ENCODE peak calls at places on chromosomes 16 and 17, in seven cellular contexts. One of them, this sample, is unnamed.

GRCh38 chr16:87854907-87855683 is 14.2 kb downstream of the SLC7A5 start:
- DNase-seq in ureter: no peak
- DNase-seq in bronchial epithelial cell: no peak
- DNase-seq in NCI-H1105 treated with DMSO at 0.1 percent for 48 hours: no peak
- DNase-seq in skeletal muscle cell: no peak
- DNase-seq in H7: no peak
- DNase-seq in stimulated activated CD8-positive, alpha-beta memory T cell treated with anti-CD3 and anti-CD28 coated beads, Interleukin-15, amount 100 ng/mL, for 24 hours: no peak
- DNase-seq in this sample: no peak

GRCh38 chr17:5516060-5516792 is 29.9 kb downstream of the MIS12 start:
- DNase-seq in ureter: no peak
- DNase-seq in bronchial epithelial cell: peak
- DNase-seq in NCI-H1105 treated with DMSO at 0.1 percent for 48 hours: no peak
- DNase-seq in skeletal muscle cell: peak
- DNase-seq in H7: no peak
- DNase-seq in stimulated activated CD8-positive, alpha-beta memory T cell treated with anti-CD3 and anti-CD28 coated beads, Interleukin-15, amount 100 ng/mL, for 24 hours: no peak
- DNase-seq in this sample: no peak

GRCh38 chr17:5785867-5786509 is 201.7 kb upstream of the NLRP1 start:
- DNase-seq in ureter: no peak
- DNase-seq in bronchial epithelial cell: peak
- DNase-seq in NCI-H1105 treated with DMSO at 0.1 percent for 48 hours: no peak
- DNase-seq in skeletal muscle cell: peak
- DNase-seq in H7: no peak
- DNase-seq in stimulated activated CD8-positive, alpha-beta memory T cell treated with anti-CD3 and anti-CD28 coated beads, Interleukin-15, amount 100 ng/mL, for 24 hours: no peak
- DNase-seq in this sample: no peak

GRCh38 chr17:37725601-37726146 is 19.2 kb downstream of the HNF1B start:
- DNase-seq in ureter: no peak
- DNase-seq in bronchial epithelial cell: no peak
- DNase-seq in NCI-H1105 treated with DMSO at 0.1 percent for 48 hours: no peak
- DNase-seq in skeletal muscle cell: no peak
- DNase-seq in H7: peak
- DNase-seq in stimulated activated CD8-positive, alpha-beta memory T cell treated with anti-CD3 and anti-CD28 coated beads, Interleukin-15, amount 100 ng/mL, for 24 hours: no peak
- DNase-seq in this sample: no peak

GRCh38 chr17:82243648-82244412 is 15.0 kb downstream of the SLC16A3 start:
- DNase-seq in ureter: no peak
- DNase-seq in bronchial epithelial cell: peak
- DNase-seq in NCI-H1105 treated with DMSO at 0.1 percent for 48 hours: no peak
- DNase-seq in skeletal muscle cell: no peak
- DNase-seq in H7: no peak
- DNase-seq in stimulated activated CD8-positive, alpha-beta memory T cell treated with anti-CD3 and anti-CD28 coated beads, Interleukin-15, amount 100 ng/mL, for 24 hours: no peak
- DNase-seq in this sample: no peak

GRCh38 chr17:67058036-67058435 is 13.7 kb downstream of the CACNG1 start:
- DNase-seq in ureter: peak
- DNase-seq in bronchial epithelial cell: no peak
- DNase-seq in NCI-H1105 treated with DMSO at 0.1 percent for 48 hours: no peak
- DNase-seq in skeletal muscle cell: no peak
- DNase-seq in H7: no peak
- DNase-seq in stimulated activated CD8-positive, alpha-beta memory T cell treated with anti-CD3 and anti-CD28 coated beads, Interleukin-15, amount 100 ng/mL, for 24 hours: no peak
- DNase-seq in this sample: no peak

GRCh38 chr16:81755915-81756644 is 23.0 kb upstream of the PLCG2 start:
- DNase-seq in ureter: no peak
- DNase-seq in bronchial epithelial cell: no peak
- DNase-seq in NCI-H1105 treated with DMSO at 0.1 percent for 48 hours: no peak
- DNase-seq in skeletal muscle cell: no peak
- DNase-seq in H7: no peak
- DNase-seq in stimulated activated CD8-positive, alpha-beta memory T cell treated with anti-CD3 and anti-CD28 coated beads, Interleukin-15, amount 100 ng/mL, for 24 hours: no peak
- DNase-seq in this sample: no peak

GRCh38 chr16:7992616-7993015 is 597.7 kb downstream of the TMEM114 start:
- DNase-seq in ureter: no peak
- DNase-seq in bronchial epithelial cell: no peak
- DNase-seq in NCI-H1105 treated with DMSO at 0.1 percent for 48 hours: no peak
- DNase-seq in skeletal muscle cell: no peak
- DNase-seq in H7: no peak
- DNase-seq in stimulated activated CD8-positive, alpha-beta memory T cell treated with anti-CD3 and anti-CD28 coated beads, Interleukin-15, amount 100 ng/mL, for 24 hours: no peak
- DNase-seq in this sample: no peak

GRCh38 chr17:17493249-17493985 is 2.8 kb downstream of the RASD1 start:
- DNase-seq in ureter: no peak
- DNase-seq in bronchial epithelial cell: no peak
- DNase-seq in NCI-H1105 treated with DMSO at 0.1 percent for 48 hours: peak
- DNase-seq in skeletal muscle cell: no peak
- DNase-seq in H7: peak
- DNase-seq in stimulated activated CD8-positive, alpha-beta memory T cell treated with anti-CD3 and anti-CD28 coated beads, Interleukin-15, amount 100 ng/mL, for 24 hours: no peak
- DNase-seq in this sample: no peak

GRCh38 chr17:17782425-17783120 is 54.2 kb downstream of the SREBF1 start:
- DNase-seq in ureter: no peak
- DNase-seq in bronchial epithelial cell: no peak
- DNase-seq in NCI-H1105 treated with DMSO at 0.1 percent for 48 hours: peak
- DNase-seq in skeletal muscle cell: no peak
- DNase-seq in H7: peak
- DNase-seq in stimulated activated CD8-positive, alpha-beta memory T cell treated with anti-CD3 and anti-CD28 coated beads, Interleukin-15, amount 100 ng/mL, for 24 hours: no peak
- DNase-seq in this sample: no peak

GRCh38 chr16:3597676-3598075 is 13.7 kb downstream of the SLX4 start:
- DNase-seq in ureter: no peak
- DNase-seq in bronchial epithelial cell: no peak
- DNase-seq in NCI-H1105 treated with DMSO at 0.1 percent for 48 hours: no peak
- DNase-seq in skeletal muscle cell: no peak
- DNase-seq in H7: no peak
- DNase-seq in stimulated activated CD8-positive, alpha-beta memory T cell treated with anti-CD3 and anti-CD28 coated beads, Interleukin-15, amount 100 ng/mL, for 24 hours: no peak
- DNase-seq in this sample: no peak

GRCh38 chr17:68351395-68351794 is 60.1 kb downstream of the ARSG start:
- DNase-seq in ureter: no peak
- DNase-seq in bronchial epithelial cell: no peak
- DNase-seq in NCI-H1105 treated with DMSO at 0.1 percent for 48 hours: no peak
- DNase-seq in skeletal muscle cell: no peak
- DNase-seq in H7: no peak
- DNase-seq in stimulated activated CD8-positive, alpha-beta memory T cell treated with anti-CD3 and anti-CD28 coated beads, Interleukin-15, amount 100 ng/mL, for 24 hours: no peak
- DNase-seq in this sample: no peak

GRCh38 chr17:73335591-73336503 is 24.0 kb upstream of the CDC42EP4 start:
- DNase-seq in ureter: no peak
- DNase-seq in bronchial epithelial cell: peak
- DNase-seq in NCI-H1105 treated with DMSO at 0.1 percent for 48 hours: no peak
- DNase-seq in skeletal muscle cell: no peak
- DNase-seq in H7: peak
- DNase-seq in stimulated activated CD8-positive, alpha-beta memory T cell treated with anti-CD3 and anti-CD28 coated beads, Interleukin-15, amount 100 ng/mL, for 24 hours: no peak
- DNase-seq in this sample: no peak

GRCh38 chr17:2108170-2108569 is 53.3 kb downstream of the HIC1 start:
- DNase-seq in ureter: no peak
- DNase-seq in bronchial epithelial cell: no peak
- DNase-seq in NCI-H1105 treated with DMSO at 0.1 percent for 48 hours: no peak
- DNase-seq in skeletal muscle cell: no peak
- DNase-seq in H7: no peak
- DNase-seq in stimulated activated CD8-positive, alpha-beta memory T cell treated with anti-CD3 and anti-CD28 coated beads, Interleukin-15, amount 100 ng/mL, for 24 hours: no peak
- DNase-seq in this sample: no peak

GRCh38 chr17:3002538-3003301 is 60.7 kb downstream of the OR1D5 start:
- DNase-seq in ureter: no peak
- DNase-seq in bronchial epithelial cell: no peak
- DNase-seq in NCI-H1105 treated with DMSO at 0.1 percent for 48 hours: no peak
- DNase-seq in skeletal muscle cell: no peak
- DNase-seq in H7: no peak
- DNase-seq in stimulated activated CD8-positive, alpha-beta memory T cell treated with anti-CD3 and anti-CD28 coated beads, Interleukin-15, amount 100 ng/mL, for 24 hours: no peak
- DNase-seq in this sample: no peak

GRCh38 chr16:11528053-11528452 is 58.7 kb downstream of the LITAF start:
- DNase-seq in ureter: no peak
- DNase-seq in bronchial epithelial cell: no peak
- DNase-seq in NCI-H1105 treated with DMSO at 0.1 percent for 48 hours: no peak
- DNase-seq in skeletal muscle cell: no peak
- DNase-seq in H7: no peak
- DNase-seq in stimulated activated CD8-positive, alpha-beta memory T cell treated with anti-CD3 and anti-CD28 coated beads, Interleukin-15, amount 100 ng/mL, for 24 hours: no peak
- DNase-seq in this sample: no peak

GRCh38 chr17:50768348-50768761 is 1.0 kb upstream of the ANKRD40CL start:
- DNase-seq in ureter: peak
- DNase-seq in bronchial epithelial cell: no peak
- DNase-seq in NCI-H1105 treated with DMSO at 0.1 percent for 48 hours: no peak
- DNase-seq in skeletal muscle cell: no peak
- DNase-seq in H7: no peak
- DNase-seq in stimulated activated CD8-positive, alpha-beta memory T cell treated with anti-CD3 and anti-CD28 coated beads, Interleukin-15, amount 100 ng/mL, for 24 hours: no peak
- DNase-seq in this sample: no peak

GRCh38 chr17:71762526-71762925 is 358.3 kb upstream of the SOX9 start:
- DNase-seq in ureter: no peak
- DNase-seq in bronchial epithelial cell: no peak
- DNase-seq in NCI-H1105 treated with DMSO at 0.1 percent for 48 hours: no peak
- DNase-seq in skeletal muscle cell: no peak
- DNase-seq in H7: no peak
- DNase-seq in stimulated activated CD8-positive, alpha-beta memory T cell treated with anti-CD3 and anti-CD28 coated beads, Interleukin-15, amount 100 ng/mL, for 24 hours: no peak
- DNase-seq in this sample: no peak

GRCh38 chr16:15650698-15651161 is 685 bp downstream of the NDE1 start:
- DNase-seq in ureter: no peak
- DNase-seq in bronchial epithelial cell: no peak
- DNase-seq in NCI-H1105 treated with DMSO at 0.1 percent for 48 hours: no peak
- DNase-seq in skeletal muscle cell: no peak
- DNase-seq in H7: peak
- DNase-seq in stimulated activated CD8-positive, alpha-beta memory T cell treated with anti-CD3 and anti-CD28 coated beads, Interleukin-15, amount 100 ng/mL, for 24 hours: no peak
- DNase-seq in this sample: no peak

GRCh38 chr17:31067699-31068184 is 27.0 kb upstream of the NF1 start:
- DNase-seq in ureter: no peak
- DNase-seq in bronchial epithelial cell: peak
- DNase-seq in NCI-H1105 treated with DMSO at 0.1 percent for 48 hours: no peak
- DNase-seq in skeletal muscle cell: peak
- DNase-seq in H7: no peak
- DNase-seq in stimulated activated CD8-positive, alpha-beta memory T cell treated with anti-CD3 and anti-CD28 coated beads, Interleukin-15, amount 100 ng/mL, for 24 hours: no peak
- DNase-seq in this sample: no peak

GRCh38 chr17:80187493-80187892 is 17.7 kb downstream of the CARD14 start:
- DNase-seq in ureter: peak
- DNase-seq in bronchial epithelial cell: peak
- DNase-seq in NCI-H1105 treated with DMSO at 0.1 percent for 48 hours: no peak
- DNase-seq in skeletal muscle cell: no peak
- DNase-seq in H7: no peak
- DNase-seq in stimulated activated CD8-positive, alpha-beta memory T cell treated with anti-CD3 and anti-CD28 coated beads, Interleukin-15, amount 100 ng/mL, for 24 hours: no peak
- DNase-seq in this sample: no peak

GRCh38 chr17:350706-351435 is 1.7 kb downstream of the RPH3AL start:
- DNase-seq in ureter: peak
- DNase-seq in bronchial epithelial cell: peak
- DNase-seq in NCI-H1105 treated with DMSO at 0.1 percent for 48 hours: no peak
- DNase-seq in skeletal muscle cell: no peak
- DNase-seq in H7: peak
- DNase-seq in stimulated activated CD8-positive, alpha-beta memory T cell treated with anti-CD3 and anti-CD28 coated beads, Interleukin-15, amount 100 ng/mL, for 24 hours: no peak
- DNase-seq in this sample: no peak

GRCh38 chr16:66928702-66929388 is 3.5 kb upstream of the RRAD start:
- DNase-seq in ureter: no peak
- DNase-seq in bronchial epithelial cell: no peak
- DNase-seq in NCI-H1105 treated with DMSO at 0.1 percent for 48 hours: no peak
- DNase-seq in skeletal muscle cell: no peak
- DNase-seq in H7: peak
- DNase-seq in stimulated activated CD8-positive, alpha-beta memory T cell treated with anti-CD3 and anti-CD28 coated beads, Interleukin-15, amount 100 ng/mL, for 24 hours: no peak
- DNase-seq in this sample: no peak

GRCh38 chr16:424033-424622 is 1.3 kb upstream of the RAB11FIP3 start:
- DNase-seq in ureter: peak
- DNase-seq in bronchial epithelial cell: peak
- DNase-seq in NCI-H1105 treated with DMSO at 0.1 percent for 48 hours: no peak
- DNase-seq in skeletal muscle cell: peak
- DNase-seq in H7: peak
- DNase-seq in stimulated activated CD8-positive, alpha-beta memory T cell treated with anti-CD3 and anti-CD28 coated beads, Interleukin-15, amount 100 ng/mL, for 24 hours: no peak
- DNase-seq in this sample: no peak

GRCh38 chr16:5502467-5502869 is 404.9 kb upstream of the EEF2KMT start:
- DNase-seq in ureter: no peak
- DNase-seq in bronchial epithelial cell: no peak
- DNase-seq in NCI-H1105 treated with DMSO at 0.1 percent for 48 hours: no peak
- DNase-seq in skeletal muscle cell: no peak
- DNase-seq in H7: peak
- DNase-seq in stimulated activated CD8-positive, alpha-beta memory T cell treated with anti-CD3 and anti-CD28 coated beads, Interleukin-15, amount 100 ng/mL, for 24 hours: no peak
- DNase-seq in this sample: no peak

GRCh38 chr16:74280448-74280847 is 16.2 kb upstream of the PSMD7 start:
- DNase-seq in ureter: no peak
- DNase-seq in bronchial epithelial cell: no peak
- DNase-seq in NCI-H1105 treated with DMSO at 0.1 percent for 48 hours: no peak
- DNase-seq in skeletal muscle cell: no peak
- DNase-seq in H7: no peak
- DNase-seq in stimulated activated CD8-positive, alpha-beta memory T cell treated with anti-CD3 and anti-CD28 coated beads, Interleukin-15, amount 100 ng/mL, for 24 hours: no peak
- DNase-seq in this sample: no peak

This sample was measured in NCI-H1092.